ENCODE peak calls at places on chromosomes 4 and X, in seven cellular contexts. M is omental fat pad, X is AML-193, E is kidney glomerular epithelial cell, L is GM20000, I is neural crest cell, J is T-cell. N is an unnamed sample.

GRCh38 chr4:17490575-17491059 is 21.3 kb downstream of the QDPR start:
- DNase-seq in L (no peak), I (no peak), X (no peak), E (no peak), J (no peak), M (no peak), N (no peak)

GRCh38 chr4:81811562-81812293 is 340.0 kb upstream of the RASGEF1B start:
- DNase-seq in E (no peak), J (no peak), L (no peak), I (no peak), X (no peak), M (no peak), N (no peak)

GRCh38 chrX:38900719-38901118 is 99.5 kb downstream of the MID1IP1 start:
- DNase-seq in J (no peak), E (no peak), I (no peak), M (no peak), L (no peak), X (no peak), N (no peak)

GRCh38 chrX:69504626-69505612 is 793 bp downstream of the NALF2 start:
- DNase-seq in E (no peak), L (no peak), I (no peak), X (no peak), M (no peak), J (no peak), N (no peak)

GRCh38 chr4:24980064-24980690 is 50.6 kb downstream of the LGI2 start:
- DNase-seq in L (peak), X (peak), E (peak), M (no peak), J (peak), I (peak), N (peak)

GRCh38 chrX:55451990-55452824 is at the start of gene MAGEH1:
- DNase-seq in I (peak), X (peak), L (peak), M (no peak), E (peak), J (peak), N (peak)

GRCh38 chrX:109049903-109050302 is 313.5 kb upstream of the IRS4 start:
- DNase-seq in X (no peak), J (no peak), M (no peak), L (no peak), I (no peak), E (no peak), N (no peak)

GRCh38 chrX:11757729-11758399 is at the start of gene MSL3:
- DNase-seq in M (no peak), X (no peak), L (peak), I (peak), E (peak), J (no peak), N (peak)

GRCh38 chr4:53497446-53498069 is 93.7 kb downstream of the LNX1 start:
- DNase-seq in J (no peak), M (no peak), X (no peak), E (no peak), L (no peak), I (peak), N (peak)

GRCh38 chr4:168475745-168476144 is 4.5 kb downstream of the DDX60L start:
- DNase-seq in M (no peak), J (no peak), I (no peak), E (no peak), L (no peak), X (no peak), N (no peak)

GRCh38 chrX:8815460-8816065 is 14.4 kb upstream of the FAM9A start:
- DNase-seq in E (peak), I (peak), M (no peak), J (no peak), X (peak), L (peak), N (peak)

GRCh38 chr4:8369426-8370105 is 71.0 kb downstream of the ACOX3 start:
- DNase-seq in J (no peak), M (no peak), E (no peak), X (no peak), I (no peak), L (no peak), N (no peak)

GRCh38 chrX:144732588-144732987 is 514.7 kb upstream of the SPANXN1 start:
- DNase-seq in L (no peak), M (no peak), X (no peak), E (no peak), I (no peak), J (no peak), N (no peak)

GRCh38 chr4:127630152-127630551 is 2.6 kb upstream of the INTU start:
- DNase-seq in X (no peak), I (no peak), M (no peak), L (no peak), J (no peak), E (no peak), N (no peak)

GRCh38 chr4:4443821-4444220 is 56.9 kb downstream of the NSG1 start:
- DNase-seq in L (no peak), I (no peak), J (no peak), X (no peak), M (no peak), E (peak), N (peak)

GRCh38 chrX:10875995-10876394 is 235.1 kb upstream of the HCCS start:
- DNase-seq in J (no peak), I (no peak), E (no peak), L (peak), M (no peak), X (no peak), N (no peak)

GRCh38 chr4:31104596-31104995 is 384.4 kb downstream of the PCDH7 start:
- DNase-seq in I (no peak), M (no peak), J (no peak), X (no peak), L (no peak), E (no peak), N (no peak)

GRCh38 chrX:102712967-102713677 is 874 bp downstream of the GPRASP2 start:
- DNase-seq in E (peak), L (no peak), M (no peak), X (no peak), I (peak), J (no peak), N (peak)

GRCh38 chr4:184355111-184355604 is 119.2 kb downstream of the IRF2 start:
- DNase-seq in J (peak), I (no peak), M (peak), L (peak), E (peak), X (peak), N (peak)

GRCh38 chr4:137032242-137032641 is 500.1 kb downstream of the PCDH18 start:
- DNase-seq in M (no peak), E (no peak), J (no peak), L (no peak), X (no peak), I (no peak), N (peak)

GRCh38 chr4:64158648-64159326 is 250.5 kb downstream of the TECRL start:
- DNase-seq in L (peak), M (peak), J (peak), X (peak), I (peak), E (peak), N (peak)

GRCh38 chr4:100875296-100876040 is 357.6 kb upstream of the EMCN start:
- DNase-seq in M (no peak), I (no peak), E (no peak), L (no peak), J (no peak), X (no peak), N (no peak)

GRCh38 chr4:44632089-44632488 is 19.3 kb downstream of the YIPF7 start:
- DNase-seq in J (no peak), L (no peak), M (no peak), X (no peak), E (no peak), I (no peak), N (no peak)

GRCh38 chr4:145487626-145488025 is 6.0 kb downstream of the SMAD1 start:
- DNase-seq in X (no peak), J (no peak), I (no peak), M (no peak), L (peak), E (no peak), N (no peak)

GRCh38 chrX:140821280-140821679 is 111.7 kb downstream of the LINC00632 start:
- DNase-seq in L (no peak), E (no peak), I (no peak), X (no peak), M (no peak), J (no peak), N (no peak)

GRCh38 chrX:8913665-8914409 is 112.7 kb upstream of the FAM9A start:
- DNase-seq in X (no peak), J (no peak), E (no peak), M (no peak), I (no peak), L (no peak), N (peak)

GRCh38 chr4:25301471-25301870 is 11.1 kb upstream of the ZCCHC4 start:
- DNase-seq in J (no peak), I (no peak), X (no peak), M (no peak), L (no peak), E (no peak), N (no peak)

GRCh38 chrX:23857409-23857808 is 50.3 kb downstream of the APOO start:
- DNase-seq in L (no peak), J (no peak), X (no peak), M (no peak), E (no peak), I (no peak), N (no peak)

GRCh38 chr4:168882650-168883233 is 127.3 kb downstream of the CBR4 start:
- DNase-seq in I (no peak), M (no peak), E (no peak), J (no peak), X (no peak), L (no peak), N (peak)

GRCh38 chr4:185702147-185702663 is 109.8 kb downstream of the SORBS2 start:
- DNase-seq in L (no peak), M (no peak), J (no peak), I (no peak), X (no peak), E (no peak), N (no peak)

GRCh38 chrX:41022579-41022978 is 62.7 kb upstream of the USP9X start:
- DNase-seq in I (no peak), M (no peak), J (no peak), X (peak), L (no peak), E (peak), N (peak)

N was measured in EL.